ENCODE peak calls at places on chromosomes 12 and 14, in seven cellular contexts. O is fibroblast of lung; V is uterus; P is HCT116; D is CD8-positive, alpha-beta T cell; Q is brain microvascular endothelial cell; M is HepG2. L is an unnamed sample. For H3K27me3 and H3K36me3, the result is how much of the 10 kb centered on the place peaks cover.

GRCh38 chr12:104439137-104439536 is 17.6 kb upstream of the CHST11 start:
- DNase-seq in O (no peak), V (no peak), P (no peak), D (no peak), Q (no peak), M (no peak), L (no peak)

GRCh38 chr14:64510825-64511679 is 6.5 kb downstream of the ZBTB1 start:
- DNase-seq in O (peak), V (peak), P (peak), D (peak), Q (peak), M (peak), L (no peak)

GRCh38 chr12:99598785-99599184 is 48.8 kb upstream of the GARIN6 start:
- DNase-seq in O (no peak), V (no peak), P (no peak), D (no peak), Q (no peak), M (no peak), L (no peak)

GRCh38 chr14:49950275-49951250 is 57.7 kb downstream of the ARF6 start:
- DNase-seq in O (no peak), V (no peak), P (peak), D (no peak), Q (no peak), M (no peak), L (no peak)

GRCh38 chr12:124506145-124506831 is 61.1 kb downstream of the NCOR2 start:
- DNase-seq in O (no peak), V (peak), P (no peak), D (no peak), Q (no peak), M (no peak), L (no peak)

GRCh38 chr14:96442355-96442754 is 50.4 kb downstream of the AK7 start:
- DNase-seq in O (no peak), V (no peak), P (no peak), D (no peak), Q (no peak), M (no peak), L (no peak)

GRCh38 chr14:100764716-100765115 is 38.0 kb downstream of the DLK1 start:
- DNase-seq in O (no peak), V (no peak), P (no peak), D (no peak), Q (no peak), M (no peak), L (no peak)

GRCh38 chr14:84080961-84081360 is 1449.0 kb upstream of the FLRT2 start:
- DNase-seq in O (no peak), V (no peak), P (no peak), D (no peak), Q (no peak), M (no peak), L (no peak)

GRCh38 chr14:55749201-55749812 is 169.3 kb downstream of the KTN1 start:
- DNase-seq in O (peak), V (no peak), P (no peak), D (no peak), Q (no peak), M (no peak), L (no peak)

GRCh38 chr14:75259510-75259855 is 19.1 kb upstream of the FOS start:
- DNase-seq in O (peak), V (no peak), P (no peak), D (no peak), Q (peak), M (no peak), L (no peak)

GRCh38 chr14:31560759-31561154 is 447 bp upstream of the NUBPL start:
- DNase-seq in O (no peak), V (no peak), P (peak), D (no peak), Q (no peak), M (peak), L (no peak)

GRCh38 chr14:59704054-59704453 is 127.4 kb upstream of the CCDC175 start:
- DNase-seq in O (no peak), V (no peak), P (no peak), D (no peak), Q (no peak), M (no peak), L (no peak)

GRCh38 chr14:106844608-106845285 is 1318.4 kb downstream of the TMEM121 start:
- DNase-seq in O (no peak), V (peak), P (no peak), D (peak), Q (no peak), M (peak), L (no peak)

GRCh38 chr12:124123432-124124015 is 150.5 kb downstream of the ZNF664 start:
- DNase-seq in O (no peak), V (no peak), P (no peak), D (no peak), Q (no peak), M (no peak), L (no peak)

GRCh38 chr12:38586652-38587219 is 270.2 kb downstream of the ALG10B start:
- DNase-seq in O (no peak), V (no peak), P (no peak), D (no peak), Q (no peak), M (no peak), L (no peak)

GRCh38 chr12:130826151-130826801 is 12.8 kb downstream of the STX2 start:
- DNase-seq in O (peak), V (no peak), P (no peak), D (peak), Q (peak), M (peak), L (no peak)

GRCh38 chr14:101598571-101599233 is 37.4 kb downstream of the DIO3 start:
- DNase-seq in O (no peak), V (no peak), P (no peak), D (no peak), Q (no peak), M (no peak), L (no peak)

GRCh38 chr12:98653866-98654493 is 8.9 kb downstream of the APAF1 start:
- DNase-seq in O (peak), V (no peak), P (peak), D (no peak), Q (no peak), M (peak), L (no peak)

GRCh38 chr12:85627584-85627983 is 208.6 kb downstream of the RASSF9 start:
- DNase-seq in O (peak), V (no peak), P (no peak), D (no peak), Q (peak), M (no peak), L (no peak)

GRCh38 chr14:104110491-104111209 is 25.1 kb downstream of the ASPG start:
- DNase-seq in O (no peak), V (no peak), P (no peak), D (no peak), Q (no peak), M (no peak), L (no peak)

GRCh38 chr12:25806271-25806670 is 152.2 kb upstream of the RASSF8 start:
- DNase-seq in O (peak), V (no peak), P (no peak), D (no peak), Q (no peak), M (no peak), L (no peak)

GRCh38 chr14:64765740-64766302 is 61.6 kb downstream of the PLEKHG3 start:
- DNase-seq in O (no peak), V (no peak), P (no peak), D (no peak), Q (no peak), M (no peak), L (no peak)

GRCh38 chr12:39386335-39386734 is 56.6 kb downstream of the KIF21A start:
- DNase-seq in O (no peak), V (no peak), P (no peak), D (no peak), Q (no peak), M (no peak), L (no peak)

GRCh38 chr12:76533331-76533730 is 26.2 kb downstream of the OSBPL8 start:
- DNase-seq in O (no peak), V (no peak), P (no peak), D (no peak), Q (peak), M (no peak), L (no peak)

GRCh38 chr12:109044241-109044640 is 8.1 kb upstream of the USP30 start:
- DNase-seq in O (no peak), V (no peak), P (no peak), D (no peak), Q (no peak), M (no peak), L (no peak)

GRCh38 chr12:105167346-105167745 is 59.8 kb downstream of the WASHC4 start:
- DNase-seq in O (peak), V (no peak), P (no peak), D (no peak), Q (no peak), M (no peak), L (no peak)

GRCh38 chr12:104177663-104178501 is 37.7 kb upstream of the TXNRD1 start:
- DNase-seq in O (peak), V (peak), P (peak), D (no peak), Q (peak), M (peak), L (peak)

GRCh38 chr12:131896811-131897270 is 2.4 kb downstream of the ULK1 start:
- DNase-seq in O (no peak), V (no peak), P (no peak), D (no peak), Q (peak), M (no peak), L (peak)

GRCh38 chr14:80681651-80682050 is 259.9 kb downstream of the CEP128 start:
- DNase-seq in O (no peak), V (no peak), P (no peak), D (no peak), Q (no peak), M (no peak), L (no peak)

GRCh38 chr14:70665448-70666363 is 24.0 kb downstream of the TTC9 start:
- DNase-seq in O (no peak), V (no peak), P (peak), D (no peak), Q (no peak), M (no peak), L (peak)

GRCh38 chr14:39050389-39050788 is 52.6 kb downstream of the SEC23A start:
- DNase-seq in O (peak), V (no peak), P (no peak), D (no peak), Q (peak), M (no peak), L (peak)

GRCh38 chr14:54589843-54590242 is 22.9 kb downstream of the SAMD4A start:
- DNase-seq in O (peak), V (no peak), P (no peak), D (no peak), Q (no peak), M (no peak), L (no peak)

GRCh38 chr14:104152246-104152575 is 13.8 kb downstream of the KIF26A start:
- DNase-seq in O (no peak), V (no peak), P (no peak), D (no peak), Q (no peak), M (no peak), L (no peak)

GRCh38 chr12:92396647-92397258 is 251.1 kb upstream of the BTG1 start:
- DNase-seq in O (peak), V (peak), P (no peak), D (no peak), Q (peak), M (no peak), L (peak)

GRCh38 chr14:67420102-67420739 is 8.3 kb upstream of the PLEK2 start:
- DNase-seq in O (no peak), V (no peak), P (no peak), D (no peak), Q (no peak), M (peak), L (no peak)

GRCh38 chr12:127652281-127652680 is 614.7 kb upstream of the TMEM132C start:
- DNase-seq in O (no peak), V (no peak), P (no peak), D (no peak), Q (no peak), M (no peak), L (no peak)

GRCh38 chr12:51850933-51851244 is 2.4 kb upstream of the FIGNL2 start:
- DNase-seq in O (no peak), V (no peak), P (no peak), D (no peak), Q (no peak), M (no peak), L (no peak)

GRCh38 chr12:81261508-81262207 is 183.8 kb downstream of the ACSS3 start:
- DNase-seq in O (no peak), V (no peak), P (no peak), D (no peak), Q (no peak), M (no peak), L (no peak)
- TF ChIP-seq CTCF in O (no peak), V (no peak), P (no peak), D (no peak), Q (no peak), M (no peak), L (no peak)

GRCh38 chr12:57727758-57728395 is 10.7 kb downstream of the AGAP2 start:
- DNase-seq in O (no peak), V (no peak), P (no peak), D (no peak), Q (no peak), M (no peak), L (no peak)

GRCh38 chr12:57725851-57726150 is 12.7 kb downstream of the AGAP2 start:
- DNase-seq in O (no peak), V (no peak), P (no peak), D (no peak), Q (no peak), M (no peak), L (no peak)

GRCh38 chr12:57724936-57725740 is 13.4 kb downstream of the AGAP2 start:
- DNase-seq in O (no peak), V (no peak), P (no peak), D (no peak), Q (no peak), M (no peak), L (no peak)

GRCh38 chr12:57726151-57726883 is 12.2 kb downstream of the AGAP2 start:
- DNase-seq in O (peak), V (peak), P (peak), D (no peak), Q (peak), M (peak), L (peak)

GRCh38 chr12:57726884-57727757 is 11.4 kb downstream of the AGAP2 start:
- DNase-seq in O (peak), V (peak), P (no peak), D (no peak), Q (no peak), M (no peak), L (no peak)
- H3K27me3 ChIP-seq in O (under half), V (under half), P (under half), D (under half), Q (under half), M (under half), L (half or more)

DNA sequence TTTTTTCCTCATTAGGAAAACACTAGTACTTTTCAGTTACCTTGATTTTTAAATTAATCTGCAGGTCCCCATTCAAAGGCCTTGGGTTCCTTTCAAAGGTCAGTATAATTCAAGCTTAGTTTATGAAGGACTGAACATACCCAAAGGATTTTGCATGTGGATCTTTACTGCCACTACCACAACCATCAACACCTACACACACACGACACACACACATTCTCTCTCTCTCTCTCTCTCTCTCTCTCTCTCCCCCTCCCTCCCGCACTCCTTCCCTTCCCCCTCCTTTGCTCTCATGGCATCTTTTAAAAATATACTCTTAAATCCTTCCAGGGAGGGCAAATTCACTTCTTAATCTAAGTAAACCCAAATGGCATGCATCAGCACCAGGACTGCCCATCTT is 28.8 kb downstream of the HIF1A start:
- DNase-seq in O (no peak), V (no peak), P (no peak), D (no peak), Q (no peak), M (no peak), L (no peak)
- H3K36me3 ChIP-seq in O (under half), V (under half), P (under half), D (under half), Q (half or more), M (under half), L (under half)

DNA sequence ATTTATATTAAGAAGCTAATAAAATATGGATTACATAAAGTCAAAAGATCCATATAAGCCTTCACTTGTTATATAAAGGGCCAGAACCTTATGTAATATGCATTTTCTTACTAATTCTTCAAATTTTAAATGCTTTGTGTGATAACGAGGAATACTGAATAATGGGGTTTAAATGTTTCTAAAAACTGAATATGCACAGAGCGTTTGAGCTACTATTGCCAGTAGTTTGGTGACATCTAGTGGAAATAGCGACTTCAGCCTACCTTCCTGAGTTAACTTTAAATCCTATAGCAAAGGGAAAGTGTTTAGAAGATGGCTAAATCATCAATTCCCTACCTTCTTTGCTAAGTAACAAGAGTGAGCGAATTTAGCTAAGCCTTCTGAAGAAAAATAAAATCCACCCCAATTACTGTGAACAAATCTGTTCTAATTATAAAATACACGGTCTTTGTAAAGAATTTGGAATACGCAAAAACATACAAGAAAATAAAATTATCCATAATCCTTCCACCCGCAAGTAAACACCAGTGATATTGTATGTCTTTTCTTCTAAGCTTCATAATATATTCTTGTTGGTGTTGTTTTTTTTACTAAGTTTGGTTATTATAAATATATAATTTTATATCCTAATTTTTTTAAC is 115.5 kb upstream of the G2E3 start:
- DNase-seq in O (peak), V (no peak), P (peak), D (no peak), Q (peak), M (peak), L (peak)
- TF ChIP-seq CTCF in O (peak), V (no peak), P (peak), D (no peak), Q (peak), M (peak), L (peak)

DNA sequence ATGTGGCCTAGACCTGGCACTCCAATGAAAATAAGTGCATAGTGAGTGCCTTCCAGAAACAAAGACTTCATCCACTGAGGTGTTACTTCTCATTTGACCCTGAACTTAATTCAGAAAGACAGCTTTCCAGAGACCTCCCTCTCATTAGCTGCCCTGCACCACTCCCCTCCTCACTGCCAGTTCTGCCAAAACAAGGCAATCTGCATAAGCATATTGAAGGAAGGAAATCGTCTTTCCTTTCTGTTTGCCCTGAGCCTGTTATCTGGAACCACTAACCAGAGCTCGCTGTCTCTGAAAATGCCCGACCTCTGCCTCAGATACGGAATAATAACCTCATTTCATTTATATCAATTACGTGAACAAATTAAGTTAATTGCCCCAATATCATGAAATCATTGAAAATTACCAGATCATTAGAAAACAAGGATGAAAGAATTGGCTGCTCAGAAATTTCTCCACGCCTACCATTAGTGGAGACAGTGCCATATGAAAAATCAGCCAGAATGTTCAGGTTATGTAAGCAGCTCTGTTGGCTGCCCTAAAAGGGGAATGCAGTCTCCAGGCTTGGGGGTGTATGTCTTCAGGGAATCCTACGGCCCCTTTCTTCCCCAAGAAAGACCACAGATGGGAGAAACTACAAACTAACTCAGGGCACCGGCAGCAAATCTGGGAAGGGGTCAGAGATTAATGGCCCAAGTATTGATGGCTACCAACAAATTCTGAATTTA is 149.9 kb upstream of the FKBP4 start:
- DNase-seq in O (no peak), V (peak), P (no peak), D (no peak), Q (no peak), M (no peak), L (no peak)
- H3K27me3 ChIP-seq in O (under half), V (under half), P (under half), D (under half), Q (under half), M (half or more), L (under half)

DNA sequence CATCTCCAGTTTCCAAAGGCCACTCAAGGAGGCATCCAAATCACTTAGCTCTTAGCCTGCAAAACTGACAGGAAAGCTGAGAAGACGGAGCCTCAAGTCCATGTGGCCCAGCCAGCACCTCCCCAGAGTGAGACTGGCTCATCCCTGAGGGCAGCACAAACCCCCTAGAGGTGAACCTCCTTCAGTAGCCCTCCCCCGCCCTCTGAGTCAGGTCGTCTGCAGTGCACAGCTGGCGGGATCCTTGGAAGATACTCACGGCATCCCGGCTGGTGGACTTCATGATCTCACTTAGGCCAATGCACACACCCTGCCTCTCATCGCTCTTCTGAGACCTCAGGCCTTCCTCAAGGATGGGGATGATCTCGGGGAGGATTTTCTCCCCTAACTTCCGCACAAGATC is 24.1 kb upstream of the RAB35 start:
- DNase-seq in O (no peak), V (no peak), P (no peak), D (no peak), Q (no peak), M (no peak), L (no peak)
- H3K36me3 ChIP-seq in O (under half), V (under half), P (half or more), D (half or more), Q (half or more), M (half or more), L (under half)

DNA sequence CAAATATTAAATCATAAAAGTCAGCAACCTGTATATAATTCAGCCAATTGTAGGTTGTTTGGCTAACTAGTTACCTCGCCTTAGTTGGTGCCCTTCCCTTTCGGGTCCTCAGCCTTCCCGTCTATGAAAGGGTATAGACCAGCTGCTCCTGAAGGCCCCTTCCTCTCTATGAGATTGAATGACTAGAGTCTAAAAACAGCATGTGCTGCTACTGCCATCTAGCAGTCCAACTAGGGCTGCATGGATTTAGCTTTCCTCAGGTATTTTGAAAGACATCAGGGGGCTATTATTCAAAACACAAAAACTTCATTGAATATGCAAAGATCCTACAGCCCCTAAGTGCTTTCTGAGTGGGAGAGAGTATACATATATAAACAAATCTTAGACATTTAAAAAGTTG is 37.0 kb upstream of the TMEM263 start:
- DNase-seq in O (peak), V (no peak), P (peak), D (no peak), Q (peak), M (peak), L (no peak)
- TF ChIP-seq CTCF in O (peak), V (no peak), P (peak), D (no peak), Q (peak), M (peak), L (peak)

GRCh38 chr14:89027097-89027740 is 202.8 kb downstream of the TTC8 start:
- DNase-seq in O (peak), V (peak), P (peak), D (peak), Q (no peak), M (peak), L (no peak)
- H3K27me3 ChIP-seq in O (under half), V (under half), P (under half), D (under half), Q (under half), M (under half), L (under half)